ENCODE peak calls at places on chromosomes 5 and 9, in nine cellular contexts. Z is HepG2, D is mammary epithelial cell, J is fibroblast of lung, S is HCT116, A is GM23248, M is neural progenitor cell, G is neuronal stem cell, I is GM23338. F is an unnamed sample.

GRCh38 chr5:32280656-32281081 is 32.1 kb downstream of the MTMR12 start:
- DNase-seq in S (no peak), D (no peak), Z (no peak), M (no peak), J (no peak), G (no peak), I (no peak), A (no peak), F (peak)

GRCh38 chr9:105258225-105258737 is 13.8 kb downstream of the SLC44A1 start:
- DNase-seq in M (no peak), D (no peak), G (no peak), Z (no peak), I (no peak), J (no peak), S (no peak), A (no peak), F (peak)

GRCh38 chr5:78667461-78668103 is 19.0 kb upstream of the LHFPL2 start:
- DNase-seq in Z (no peak), G (no peak), A (peak), D (no peak), I (no peak), S (no peak), M (no peak), J (peak), F (no peak)

GRCh38 chr5:78701795-78702406 is 53.3 kb upstream of the LHFPL2 start:
- DNase-seq in Z (no peak), J (no peak), D (no peak), I (no peak), M (no peak), G (no peak), S (no peak), A (no peak), F (no peak)

GRCh38 chr9:73154271-73154670 is 2.6 kb downstream of the ANXA1 start:
- DNase-seq in Z (no peak), D (no peak), M (no peak), S (no peak), A (no peak), G (no peak), I (no peak), J (no peak), F (no peak)

GRCh38 chr5:65837139-65837538 is 89.2 kb upstream of the ERBIN start:
- DNase-seq in A (peak), D (peak), G (no peak), J (peak), Z (no peak), I (no peak), S (no peak), M (no peak), F (no peak)

GRCh38 chr9:114303571-114303970 is 19.3 kb upstream of the ORM1 start:
- DNase-seq in D (no peak), Z (no peak), I (no peak), J (no peak), S (no peak), A (no peak), M (no peak), G (no peak), F (no peak)

GRCh38 chr5:179550511-179551342 is at the start of gene RUFY1:
- DNase-seq in G (peak), I (peak), J (peak), A (peak), D (peak), Z (peak), M (peak), S (peak), F (peak)

GRCh38 chr9:131522257-131523085 is 8.6 kb downstream of the UCK1 start:
- DNase-seq in A (no peak), M (no peak), I (no peak), D (no peak), S (no peak), J (no peak), Z (no peak), G (no peak), F (no peak)

GRCh38 chr5:6215891-6216290 is 162.5 kb downstream of the MED10 start:
- DNase-seq in J (no peak), Z (no peak), G (no peak), M (no peak), D (no peak), S (no peak), I (no peak), A (no peak), F (no peak)

GRCh38 chr9:83154821-83155220 is 91.9 kb upstream of the RASEF start:
- DNase-seq in A (no peak), J (peak), G (no peak), I (no peak), Z (no peak), D (peak), M (no peak), S (no peak), F (no peak)

GRCh38 chr5:62938927-62939326 is 360.3 kb downstream of the LRRC70 start:
- DNase-seq in S (no peak), D (no peak), A (no peak), Z (no peak), J (peak), I (peak), G (no peak), M (no peak), F (no peak)

GRCh38 chr5:172005708-172006377 is 595 bp downstream of the FBXW11 start:
- DNase-seq in G (peak), I (peak), A (peak), J (peak), Z (peak), M (peak), D (peak), S (no peak), F (peak)

GRCh38 chr5:112861638-112861985 is 525 bp downstream of the SRP19 start:
- DNase-seq in Z (no peak), J (no peak), I (no peak), G (no peak), D (no peak), A (peak), S (no peak), M (no peak), F (no peak)

GRCh38 chr5:175597718-175598117 is 60.2 kb upstream of the HRH2 start:
- DNase-seq in J (no peak), Z (no peak), A (no peak), S (no peak), M (no peak), I (no peak), D (no peak), G (no peak), F (no peak)

GRCh38 chr9:133759146-133759900 is 21.2 kb upstream of the SARDH start:
- DNase-seq in G (no peak), I (peak), Z (no peak), M (no peak), S (peak), A (no peak), J (no peak), D (no peak), F (no peak)

GRCh38 chr9:22084336-22085035 is 75.4 kb upstream of the CDKN2B start:
- DNase-seq in D (peak), J (peak), M (no peak), Z (peak), A (peak), I (no peak), G (no peak), S (peak), F (no peak)

GRCh38 chr9:97510797-97511761 is 9.6 kb downstream of the TMOD1 start:
- DNase-seq in M (no peak), G (no peak), I (no peak), Z (no peak), D (peak), S (no peak), J (peak), A (peak), F (no peak)

GRCh38 chr5:151155777-151156731 is 1.5 kb downstream of the ANXA6 start:
- DNase-seq in M (peak), J (peak), A (peak), D (no peak), I (no peak), S (no peak), G (no peak), Z (peak), F (peak)

GRCh38 chr9:8366161-8366926 is 566.8 kb upstream of the DMAC1 start:
- DNase-seq in D (no peak), Z (no peak), M (no peak), J (peak), S (no peak), I (no peak), A (no peak), G (no peak), F (no peak)

GRCh38 chr5:67156976-67157583 is 39.5 kb downstream of the CD180 start:
- DNase-seq in I (peak), S (peak), G (no peak), J (peak), D (peak), M (peak), Z (peak), A (peak), F (peak)

GRCh38 chr9:109251080-109251775 is 69.6 kb downstream of the EPB41L4B start:
- DNase-seq in J (peak), S (no peak), I (no peak), A (peak), M (no peak), D (peak), Z (peak), G (no peak), F (no peak)

GRCh38 chr5:83294246-83294645 is 177.3 kb upstream of the VCAN start:
- DNase-seq in D (no peak), S (no peak), M (no peak), J (no peak), G (no peak), I (no peak), A (no peak), Z (no peak), F (no peak)

GRCh38 chr5:68932830-68933434 is 160.9 kb upstream of the SLC30A5 start:
- DNase-seq in Z (no peak), J (peak), A (no peak), G (peak), M (peak), D (no peak), S (peak), I (peak), F (peak)

GRCh38 chr5:142484821-142485387 is 160.1 kb upstream of the SPRY4 start:
- DNase-seq in J (peak), D (no peak), Z (peak), A (peak), I (no peak), M (no peak), S (no peak), G (no peak), F (no peak)

GRCh38 chr5:116543501-116543900 is 31.1 kb downstream of the SEMA6A start:
- DNase-seq in Z (no peak), M (no peak), I (no peak), G (no peak), A (no peak), J (peak), D (peak), S (no peak), F (no peak)

GRCh38 chr9:114300153-114300845 is 22.6 kb upstream of the ORM1 start:
- DNase-seq in A (no peak), I (no peak), S (no peak), G (no peak), D (no peak), J (no peak), M (no peak), Z (no peak), F (no peak)

GRCh38 chr9:99866398-99866797 is 40.1 kb upstream of the STX17 start:
- DNase-seq in Z (no peak), J (no peak), A (no peak), D (no peak), G (no peak), M (no peak), I (no peak), S (no peak), F (no peak)

GRCh38 chr5:64229163-64229774 is 63.6 kb downstream of the RNF180 start:
- DNase-seq in D (peak), Z (peak), J (peak), S (no peak), M (peak), I (peak), A (peak), G (peak), F (peak)

GRCh38 chr9:92714016-92714415 is 44.1 kb upstream of the IPPK start:
- DNase-seq in D (no peak), S (no peak), J (no peak), Z (no peak), M (no peak), G (no peak), I (no peak), A (no peak), F (no peak)

GRCh38 chr9:100379862-100380261 is 27.1 kb upstream of the TEX10 start:
- DNase-seq in I (no peak), Z (peak), S (no peak), D (peak), J (peak), A (peak), M (no peak), G (no peak), F (no peak)

DNA sequence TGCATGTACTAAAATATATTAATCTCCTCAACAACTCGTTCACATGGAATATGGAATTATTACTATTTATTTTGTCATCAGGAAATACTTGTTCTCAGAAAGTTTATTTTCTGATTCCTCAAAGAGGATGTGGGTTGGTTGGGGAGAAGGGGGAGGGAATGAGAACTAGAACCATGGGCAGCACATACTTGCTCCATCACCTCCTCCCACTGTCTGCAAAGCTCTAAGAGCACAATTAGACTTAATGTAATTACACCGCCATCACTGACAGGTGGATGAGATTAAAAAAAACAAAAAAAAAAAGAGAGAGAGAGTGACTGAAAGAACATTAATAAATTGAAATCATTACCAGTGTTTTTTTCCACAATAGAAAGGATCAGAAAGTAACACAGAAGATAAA is 98.2 kb downstream of the OXCT1 start:
- DNase-seq in S (no peak), I (no peak), A (no peak), G (no peak), D (no peak), M (no peak), Z (no peak), J (no peak), F (no peak)
- H2AFZ ChIP-seq in S (no peak), I (no peak), A (no peak), G (no peak), D (no peak), M (no peak), Z (no peak), J (no peak), F (no peak)

GRCh38 chr9:101791533-101791932 is 53.1 kb upstream of the GRIN3A start:
- DNase-seq in G (no peak), Z (no peak), J (no peak), D (no peak), S (no peak), A (no peak), I (no peak), M (no peak), F (no peak)
- H2AFZ ChIP-seq in G (no peak), Z (no peak), J (no peak), D (no peak), S (no peak), A (no peak), I (no peak), M (no peak), F (no peak)

DNA sequence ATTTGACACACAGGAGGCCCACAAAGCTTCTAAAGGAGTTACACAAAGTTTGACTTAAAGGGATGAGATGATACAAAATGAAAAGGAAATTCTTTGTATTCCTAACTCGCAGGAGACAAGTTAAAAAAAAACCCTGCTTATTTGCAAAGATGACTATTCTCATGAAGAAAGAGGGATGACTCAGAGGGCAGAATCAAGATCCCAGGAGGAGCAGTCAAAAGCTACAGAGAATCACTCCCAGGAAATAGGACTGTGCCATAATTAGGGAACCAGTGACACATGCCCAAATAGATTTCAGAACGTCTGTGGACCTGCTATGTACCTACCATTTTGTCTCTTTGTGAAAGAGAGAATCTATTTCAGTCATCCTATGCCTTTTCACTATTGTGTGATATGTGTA is 103.5 kb upstream of the ARRDC3 start:
- DNase-seq in G (no peak), M (no peak), I (no peak), A (peak), D (peak), S (no peak), J (peak), Z (no peak), F (no peak)
- H2AFZ ChIP-seq in G (no peak), M (no peak), I (no peak), A (no peak), D (no peak), S (no peak), J (no peak), Z (no peak), F (no peak)

GRCh38 chr5:133831506-133832224 is 136.8 kb downstream of the C5orf15 start:
- DNase-seq in J (peak), M (no peak), Z (no peak), S (no peak), I (no peak), D (peak), G (no peak), A (peak), F (no peak)
- H2AFZ ChIP-seq in J (no peak), M (no peak), Z (no peak), S (no peak), I (peak), D (no peak), G (no peak), A (no peak), F (no peak)

GRCh38 chr5:55672477-55672911 is 39.6 kb downstream of the SLC38A9 start:
- DNase-seq in J (peak), G (no peak), D (peak), I (no peak), S (no peak), A (peak), Z (no peak), M (no peak), F (no peak)
- H2AFZ ChIP-seq in J (no peak), G (no peak), D (no peak), I (no peak), S (no peak), A (no peak), Z (no peak), M (no peak), F (no peak)

DNA sequence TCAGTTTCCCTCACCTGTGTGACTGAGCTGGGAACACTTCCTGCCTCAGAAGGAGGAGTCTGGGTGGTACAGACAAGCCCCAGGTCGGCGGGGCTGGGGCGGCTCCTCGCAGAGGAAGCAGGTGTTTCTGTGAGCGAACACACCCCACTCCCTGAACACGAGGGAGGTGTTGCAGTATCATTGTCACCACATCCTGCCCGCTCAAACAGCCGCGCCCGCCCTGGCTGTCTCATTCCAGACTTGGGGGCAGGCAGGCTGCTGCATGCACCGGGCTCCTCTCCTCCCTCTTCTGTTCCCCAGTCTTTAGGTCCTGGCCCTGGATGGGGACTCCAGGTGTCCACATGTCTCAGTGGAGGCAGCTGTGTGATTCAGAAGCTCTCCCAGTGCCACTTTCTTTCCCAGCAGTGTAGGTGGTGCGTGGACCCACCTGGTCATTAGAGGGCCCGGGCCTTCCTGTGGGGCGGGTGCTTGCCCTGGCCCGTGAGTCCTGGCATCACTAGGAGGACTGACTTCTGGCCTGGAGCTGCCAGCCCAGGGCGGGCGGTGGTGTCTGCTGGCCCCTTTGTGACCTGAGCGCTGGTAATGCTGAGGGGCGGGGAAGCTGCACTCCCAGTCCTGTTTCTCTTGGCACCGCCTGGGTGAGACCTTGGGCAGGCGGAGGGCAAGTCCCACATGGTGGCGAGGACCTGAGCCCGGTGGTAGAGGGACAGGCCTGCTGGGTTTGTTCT is 18.3 kb upstream of the PHYHD1 start:
- DNase-seq in G (no peak), D (peak), M (no peak), Z (no peak), I (no peak), A (no peak), S (no peak), J (no peak), F (peak)
- H2AFZ ChIP-seq in G (no peak), D (no peak), M (no peak), Z (no peak), I (no peak), A (no peak), S (no peak), J (no peak), F (peak)